ENCODE peak calls at places on chromosomes 16 and 17, in six cellular contexts. R is neuronal stem cell, E is lung, J is SK-N-SH, C is SJSA1, D is left lung. F is an unnamed sample.

GRCh38 chr17:48560452-48560817 is 15.5 kb upstream of the HOXB2 start:
- DNase-seq in J (no peak), D (no peak), R (no peak), C (no peak), E (no peak), F (no peak)

GRCh38 chr16:67407176-67407787 is 9.0 kb downstream of the ZDHHC1 start:
- DNase-seq in R (no peak), C (no peak), E (no peak), D (no peak), J (peak; percentile 48), F (no peak)

GRCh38 chr17:39239640-39240314 is 14.0 kb upstream of the STAC2 start:
- DNase-seq in D (peak; percentile 85), J (peak; percentile 72), E (peak; percentile 56), C (no peak), R (no peak), F (peak; percentile 77)

GRCh38 chr17:79305831-79306687 is 231.4 kb downstream of the ENGASE start:
- DNase-seq in E (no peak), J (peak; percentile 95), R (no peak), D (no peak), C (no peak), F (peak; percentile 65)

GRCh38 chr16:30365200-30365599 is 5.1 kb downstream of the TBC1D10B start:
- DNase-seq in C (no peak), J (no peak), R (no peak), D (no peak), E (no peak), F (no peak)

GRCh38 chr17:34306466-34306865 is 12.8 kb upstream of the CCL8 start:
- DNase-seq in J (peak; percentile 32), C (peak; percentile 52), R (no peak), E (peak; percentile 40), D (no peak), F (no peak)

GRCh38 chr17:54256530-54256929 is 433.8 kb downstream of the KIF2B start:
- DNase-seq in E (no peak), D (no peak), J (no peak), C (no peak), R (no peak), F (no peak)

GRCh38 chr17:77507116-77507885 is 366.5 kb downstream of the SEC14L1 start:
- DNase-seq in E (no peak), R (no peak), C (no peak), D (peak; percentile 41), J (peak; percentile 39), F (peak; percentile 65)

GRCh38 chr17:50279181-50279526 is 4.9 kb downstream of the TMEM92 start:
- DNase-seq in R (no peak), C (peak; percentile 83), D (no peak), E (no peak), J (no peak), F (no peak)

GRCh38 chr16:19094542-19095365 is 19.0 kb upstream of the ITPRIPL2 start:
- DNase-seq in D (no peak), J (no peak), C (no peak), E (no peak), R (no peak), F (no peak)

GRCh38 chr16:73032548-73033270 is 15.2 kb downstream of the ZFHX3 start:
- DNase-seq in E (no peak), D (no peak), R (no peak), J (no peak), C (no peak), F (peak; percentile 58)

GRCh38 chr17:4605826-4606225 is 21.5 kb downstream of the SMTNL2 start:
- DNase-seq in E (no peak), D (no peak), C (no peak), J (no peak), R (no peak), F (peak; percentile 49)

GRCh38 chr17:47719411-47720152 is 13.5 kb upstream of the TBX21 start:
- DNase-seq in C (peak; percentile 87), D (no peak), R (no peak), J (no peak), E (no peak), F (no peak)

GRCh38 chr16:30185683-30186421 is 2.5 kb downstream of the CORO1A start:
- DNase-seq in D (peak; percentile 92), C (no peak), E (peak; percentile 57), J (peak; percentile 30), R (no peak), F (peak; percentile 81)

GRCh38 chr17:11140028-11140427 is 101.0 kb upstream of the SHISA6 start:
- DNase-seq in E (no peak), J (no peak), R (no peak), C (no peak), D (no peak), F (no peak)

GRCh38 chr17:3594056-3594810 is 15.0 kb downstream of the TRPV1 start:
- DNase-seq in D (no peak), J (peak; percentile 67), R (no peak), C (no peak), E (no peak), F (no peak)

GRCh38 chr16:83403751-83404150 is 404.0 kb upstream of the HSBP1 start:
- DNase-seq in C (no peak), J (no peak), E (no peak), D (no peak), R (no peak), F (no peak)

GRCh38 chr16:81530296-81530721 is 85.7 kb downstream of the CMIP start:
- DNase-seq in D (no peak), R (no peak), C (no peak), E (no peak), J (no peak), F (no peak)

GRCh38 chr17:79621151-79621940 is 10.5 kb upstream of the RBFOX3 start:
- DNase-seq in D (peak; percentile 23), J (peak; percentile 30), R (no peak), E (no peak), C (peak; percentile 39), F (peak; percentile 10)

GRCh38 chr17:59160203-59161025 is 4.9 kb downstream of the PRR11 start:
- DNase-seq in J (no peak), R (no peak), C (no peak), D (no peak), E (no peak), F (no peak)

DNA sequence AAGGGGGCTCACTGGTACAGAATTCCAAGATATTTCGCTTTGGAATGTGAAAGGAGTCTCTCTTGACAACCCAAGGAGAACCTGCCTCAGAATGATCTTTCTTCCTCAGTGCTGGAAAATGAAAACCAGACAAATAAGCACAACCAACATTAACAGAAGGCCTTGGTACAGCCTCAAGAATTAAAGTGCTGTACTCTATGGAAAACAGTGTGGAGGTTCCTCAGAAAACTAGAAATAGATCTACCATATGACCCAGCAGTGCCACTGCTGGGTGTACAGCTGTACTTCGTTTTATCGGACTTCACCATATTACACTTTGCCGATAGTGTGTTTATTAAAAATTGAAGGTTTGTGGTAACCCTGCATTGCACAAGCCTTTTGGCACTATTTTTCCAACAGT is 25.2 kb downstream of the HLF start:
- DNase-seq in E (no peak), D (no peak), R (no peak), J (no peak), C (no peak), F (no peak)
- H3K4me1 ChIP-seq in E (peaks cover 35% of the 10 kb centered on the region), D (peaks cover 13% of the 10 kb centered on the region), R (no peaks in the 10 kb centered on the region), J (no peaks in the 10 kb centered on the region), C (no peaks in the 10 kb centered on the region), F (peaks cover 14% of the 10 kb centered on the region)

GRCh38 chr17:68248199-68248825 is 469 bp downstream of the AMZ2 start:
- DNase-seq in D (no peak), E (no peak), C (peak; percentile 80), J (no peak), R (no peak), F (peak; percentile 86)
- H3K4me3 ChIP-seq in D (peak overlapping the region; percentile 90), E (peak overlapping the region; percentile 93), C (peak overlapping the region; percentile 72), J (peak overlapping the region; percentile 79), R (peak overlapping the region; percentile 93), F (peak overlapping the region; percentile 55)

GRCh38 chr16:53084141-53084541 is 29.4 kb downstream of the CHD9 start:
- DNase-seq in J (no peak), R (no peak), E (peak; percentile 62), C (no peak), D (no peak), F (no peak)
- H3K4me1 ChIP-seq in J (peaks cover 73% of the 10 kb centered on the region), R (peaks cover 24% of the 10 kb centered on the region), E (peaks cover 7% of the 10 kb centered on the region), C (peaks cover 14% of the 10 kb centered on the region), D (peaks cover 58% of the 10 kb centered on the region), F (peaks cover 7% of the 10 kb centered on the region)

GRCh38 chr16:2970563-2970962 is 1.4 kb downstream of the PAQR4 start:
- DNase-seq in C (no peak), R (no peak), E (no peak), D (no peak), J (no peak), F (no peak)
- H3K4me3 ChIP-seq in C (peak overlapping the region; percentile 86), R (peak overlapping the region; percentile 52), E (no peak overlapping the region), D (peak overlapping the region; percentile 72), J (peak overlapping the region; percentile 80), F (no peak overlapping the region)

DNA sequence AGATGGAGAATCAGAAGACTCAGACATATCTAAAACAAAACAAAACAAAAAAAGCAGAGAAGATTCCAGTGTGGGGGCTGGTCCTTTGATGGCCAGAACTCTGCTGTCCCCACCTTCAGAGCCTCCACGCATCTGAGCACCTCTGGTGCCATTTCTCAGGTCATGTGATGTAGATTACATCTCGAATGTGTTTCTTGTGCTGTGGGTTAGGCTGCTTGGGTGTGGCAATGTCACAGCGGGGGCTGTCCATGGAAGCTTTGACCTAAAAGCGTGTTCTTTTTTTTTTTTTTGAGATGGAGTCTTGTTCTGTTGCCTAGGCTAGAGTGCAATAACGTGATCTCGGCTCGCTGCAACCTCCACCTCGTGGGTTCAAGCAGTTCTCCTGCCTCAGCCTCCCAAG is 51.2 kb downstream of the PLD6 start:
- DNase-seq in J (no peak), E (no peak), R (no peak), D (peak; percentile 21), C (no peak), F (no peak)
- H3K4me1 ChIP-seq in J (peaks cover 41% of the 10 kb centered on the region), E (peaks cover 9% of the 10 kb centered on the region), R (no peaks in the 10 kb centered on the region), D (peaks cover 31% of the 10 kb centered on the region), C (peaks cover 66% of the 10 kb centered on the region), F (peaks cover 5% of the 10 kb centered on the region)

GRCh38 chr17:75265614-75266314 is 4.1 kb downstream of the MRPS7 start:
- DNase-seq in C (no peak), D (no peak), E (no peak), R (no peak), J (peak; percentile 12), F (no peak)

GRCh38 chr17:75261336-75262111 is at the start of the genes GGA3 and MRPS7:
- DNase-seq in J (peak; percentile 100), C (peak; percentile 98), R (peak; percentile 96), D (peak; percentile 98), E (peak; percentile 96), F (peak; percentile 98)

GRCh38 chr17:75262112-75262606 is 480 bp downstream of the MRPS7 start:
- DNase-seq in E (no peak), C (no peak), R (no peak), J (no peak), D (no peak), F (no peak)

GRCh38 chr17:75260679-75261335 is 599 bp downstream of the GGA3 start:
- DNase-seq in R (no peak), E (no peak), C (no peak), D (no peak), J (peak; percentile 13), F (no peak)

GRCh38 chr17:75263051-75263450 is 1.4 kb downstream of the MRPS7 start:
- DNase-seq in D (no peak), R (no peak), J (no peak), C (no peak), E (no peak), F (no peak)
- H3K4me3 ChIP-seq in D (no peak overlapping the region), R (peak overlapping the region; percentile 97), J (no peak overlapping the region), C (no peak overlapping the region), E (no peak overlapping the region), F (no peak overlapping the region)